ENCODE peak calls at places on chromosomes 3 and 15, in five cellular contexts. One of them, this sample, is unnamed.

GRCh38 chr3:124275421-124275820 is 283.5 kb upstream of the ROPN1 start:
- DNase-seq in pancreas: no peak
- DNase-seq in A549: no peak
- DNase-seq in astrocyte: no peak
- DNase-seq in neuronal stem cell: no peak
- DNase-seq in this sample: no peak

GRCh38 chr3:13579089-13579488 is 30.2 kb downstream of the FBLN2 start:
- DNase-seq in pancreas: no peak
- DNase-seq in A549: no peak
- DNase-seq in astrocyte: peak
- DNase-seq in neuronal stem cell: no peak
- DNase-seq in this sample: no peak

GRCh38 chr3:50122071-50122470 is 33.1 kb upstream of the SEMA3F start:
- DNase-seq in pancreas: no peak
- DNase-seq in A549: no peak
- DNase-seq in astrocyte: no peak
- DNase-seq in neuronal stem cell: no peak
- DNase-seq in this sample: no peak

GRCh38 chr15:40925863-40926658 is 3.1 kb upstream of the DLL4 start:
- DNase-seq in pancreas: no peak
- DNase-seq in A549: no peak
- DNase-seq in astrocyte: no peak
- DNase-seq in neuronal stem cell: no peak
- DNase-seq in this sample: no peak

GRCh38 chr3:144775581-144775980 is 804.0 kb downstream of the DIPK2A start:
- DNase-seq in pancreas: no peak
- DNase-seq in A549: no peak
- DNase-seq in astrocyte: no peak
- DNase-seq in neuronal stem cell: no peak
- DNase-seq in this sample: no peak

GRCh38 chr15:70220444-70220937 is 122.8 kb upstream of the TLE3 start:
- DNase-seq in pancreas: no peak
- DNase-seq in A549: no peak
- DNase-seq in astrocyte: no peak
- DNase-seq in neuronal stem cell: no peak
- DNase-seq in this sample: no peak

GRCh38 chr3:179526989-179527391 is 35.7 kb upstream of the ACTL6A start:
- DNase-seq in pancreas: no peak
- DNase-seq in A549: peak
- DNase-seq in astrocyte: peak
- DNase-seq in neuronal stem cell: peak
- DNase-seq in this sample: peak

GRCh38 chr15:95989392-95989791 is 341.1 kb upstream of the NR2F2 start:
- DNase-seq in pancreas: no peak
- DNase-seq in A549: no peak
- DNase-seq in astrocyte: no peak
- DNase-seq in neuronal stem cell: no peak
- DNase-seq in this sample: no peak

GRCh38 chr3:126487151-126487771 is 11.6 kb upstream of the ZXDC start:
- DNase-seq in pancreas: no peak
- DNase-seq in A549: no peak
- DNase-seq in astrocyte: no peak
- DNase-seq in neuronal stem cell: no peak
- DNase-seq in this sample: no peak

GRCh38 chr15:39896101-39896500 is 24.0 kb downstream of the GPR176 start:
- DNase-seq in pancreas: no peak
- DNase-seq in A549: no peak
- DNase-seq in astrocyte: no peak
- DNase-seq in neuronal stem cell: no peak
- DNase-seq in this sample: no peak

GRCh38 chr15:39898317-39898716 is 21.7 kb downstream of the GPR176 start:
- DNase-seq in pancreas: no peak
- DNase-seq in A549: no peak
- DNase-seq in astrocyte: no peak
- DNase-seq in neuronal stem cell: no peak
- DNase-seq in this sample: no peak

DNA sequence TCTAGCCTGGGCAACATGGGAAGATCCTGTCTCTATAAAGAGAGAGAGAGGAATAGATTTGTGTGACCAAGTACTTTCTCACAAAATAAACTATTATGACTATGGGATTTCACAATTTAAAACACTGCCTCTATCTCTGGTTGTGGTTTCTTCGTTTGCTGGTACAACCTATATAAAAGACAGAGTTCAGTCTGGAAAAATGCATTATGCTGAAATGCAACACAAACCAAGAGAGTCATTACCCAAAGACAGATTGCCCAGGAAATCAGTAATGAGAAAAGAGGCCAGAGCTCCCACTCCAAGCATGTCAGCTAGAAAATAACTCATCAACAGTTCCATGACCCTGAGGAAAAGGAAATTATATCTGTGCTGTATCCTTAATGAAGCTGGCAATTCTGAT is 23.2 kb downstream of the GPR176 start:
- DNase-seq in pancreas: no peak
- DNase-seq in A549: no peak
- DNase-seq in astrocyte: peak
- DNase-seq in neuronal stem cell: no peak
- DNase-seq in this sample: no peak
- H3K27ac ChIP-seq in pancreas: no peak
- H3K27ac ChIP-seq in A549: no peak
- H3K27ac ChIP-seq in astrocyte: no peak
- H3K27ac ChIP-seq in neuronal stem cell: no peak
- H3K27ac ChIP-seq in this sample: no peak

GRCh38 chr3:9793161-9793781 is 389 bp downstream of the ARPC4 start:
- DNase-seq in pancreas: no peak
- DNase-seq in A549: peak
- DNase-seq in astrocyte: no peak
- DNase-seq in neuronal stem cell: no peak
- DNase-seq in this sample: no peak

GRCh38 chr3:9795212-9795611 is 2.3 kb downstream of the ARPC4 start:
- DNase-seq in pancreas: no peak
- DNase-seq in A549: no peak
- DNase-seq in astrocyte: no peak
- DNase-seq in neuronal stem cell: no peak
- DNase-seq in this sample: no peak

GRCh38 chr3:9791790-9792404 is 376 bp downstream of the TADA3 start:
- DNase-seq in pancreas: no peak
- DNase-seq in A549: no peak
- DNase-seq in astrocyte: no peak
- DNase-seq in neuronal stem cell: no peak
- DNase-seq in this sample: no peak

GRCh38 chr3:9792405-9793160 is at the start of the genes ARPC4 and TADA3:
- DNase-seq in pancreas: peak
- DNase-seq in A549: peak
- DNase-seq in astrocyte: peak
- DNase-seq in neuronal stem cell: peak
- DNase-seq in this sample: peak

DNA sequence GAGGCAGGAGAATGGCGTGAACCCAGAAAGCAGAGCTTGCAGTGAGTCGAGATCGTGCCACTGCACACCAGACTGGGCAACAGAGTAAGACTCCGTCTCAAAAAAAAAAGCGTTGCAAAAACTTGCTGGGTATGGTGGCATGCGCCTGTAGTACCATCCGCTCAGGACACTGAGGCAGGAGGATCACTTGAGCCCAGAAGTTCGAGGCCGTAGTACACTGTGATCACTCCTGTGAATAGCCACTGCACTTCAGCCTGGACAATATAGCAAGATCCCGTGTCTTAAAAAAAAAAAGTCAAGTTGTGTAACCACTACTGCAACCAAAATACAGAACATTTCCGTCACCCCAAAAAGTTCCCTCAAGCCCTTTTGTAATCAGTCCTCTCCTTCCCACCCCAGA is 1.5 kb downstream of the ARPC4 start:
- DNase-seq in pancreas: no peak
- DNase-seq in A549: no peak
- DNase-seq in astrocyte: no peak
- DNase-seq in neuronal stem cell: no peak
- DNase-seq in this sample: no peak
- H3K4me3 ChIP-seq in pancreas: no peak
- H3K4me3 ChIP-seq in A549: peak
- H3K4me3 ChIP-seq in astrocyte: peak
- H3K4me3 ChIP-seq in neuronal stem cell: no peak
- H3K4me3 ChIP-seq in this sample: no peak

GRCh38 chr3:45549961-45550360 is 44.6 kb upstream of the LIMD1 start:
- DNase-seq in pancreas: peak
- DNase-seq in A549: no peak
- DNase-seq in astrocyte: no peak
- DNase-seq in neuronal stem cell: no peak
- DNase-seq in this sample: no peak

GRCh38 chr3:45546636-45547201 is 47.8 kb upstream of the LIMD1 start:
- DNase-seq in pancreas: peak
- DNase-seq in A549: peak
- DNase-seq in astrocyte: no peak
- DNase-seq in neuronal stem cell: peak
- DNase-seq in this sample: peak

GRCh38 chr3:45547202-45547701 is 47.3 kb upstream of the LIMD1 start:
- DNase-seq in pancreas: peak
- DNase-seq in A549: peak
- DNase-seq in astrocyte: no peak
- DNase-seq in neuronal stem cell: no peak
- DNase-seq in this sample: no peak

GRCh38 chr3:45547764-45548683 is 46.5 kb upstream of the LIMD1 start:
- DNase-seq in pancreas: peak
- DNase-seq in A549: no peak
- DNase-seq in astrocyte: peak
- DNase-seq in neuronal stem cell: no peak
- DNase-seq in this sample: no peak

GRCh38 chr3:45548724-45549123 is 45.8 kb upstream of the LIMD1 start:
- DNase-seq in pancreas: peak
- DNase-seq in A549: no peak
- DNase-seq in astrocyte: no peak
- DNase-seq in neuronal stem cell: no peak
- DNase-seq in this sample: no peak
- H3K27ac ChIP-seq in pancreas: no peak
- H3K27ac ChIP-seq in A549: no peak
- H3K27ac ChIP-seq in astrocyte: no peak
- H3K27ac ChIP-seq in neuronal stem cell: no peak
- H3K27ac ChIP-seq in this sample: no peak

GRCh38 chr3:58433400-58434169 is at the start of gene PDHB:
- DNase-seq in pancreas: peak
- DNase-seq in A549: peak
- DNase-seq in astrocyte: peak
- DNase-seq in neuronal stem cell: peak
- DNase-seq in this sample: peak
- H3K4me3 ChIP-seq in pancreas: peak
- H3K4me3 ChIP-seq in A549: peak
- H3K4me3 ChIP-seq in astrocyte: peak
- H3K4me3 ChIP-seq in neuronal stem cell: peak
- H3K4me3 ChIP-seq in this sample: peak

GRCh38 chr15:84911879-84912660 is 27.6 kb downstream of the SLC28A1 start:
- DNase-seq in pancreas: peak
- DNase-seq in A549: peak
- DNase-seq in astrocyte: peak
- DNase-seq in neuronal stem cell: no peak
- DNase-seq in this sample: no peak
- H3K27ac ChIP-seq in pancreas: peak
- H3K27ac ChIP-seq in A549: peak
- H3K27ac ChIP-seq in astrocyte: peak
- H3K27ac ChIP-seq in neuronal stem cell: no peak
- H3K27ac ChIP-seq in this sample: no peak

GRCh38 chr15:75143738-75144334 is 57.8 kb upstream of the C15orf39 start:
- DNase-seq in pancreas: no peak
- DNase-seq in A549: no peak
- DNase-seq in astrocyte: no peak
- DNase-seq in neuronal stem cell: no peak
- DNase-seq in this sample: no peak
- H3K4me3 ChIP-seq in pancreas: no peak
- H3K4me3 ChIP-seq in A549: no peak
- H3K4me3 ChIP-seq in astrocyte: no peak
- H3K4me3 ChIP-seq in neuronal stem cell: no peak
- H3K4me3 ChIP-seq in this sample: no peak

GRCh38 chr15:63971904-63972303 is 74.4 kb downstream of the DAPK2 start:
- DNase-seq in pancreas: no peak
- DNase-seq in A549: no peak
- DNase-seq in astrocyte: no peak
- DNase-seq in neuronal stem cell: no peak
- DNase-seq in this sample: no peak
- H3K27ac ChIP-seq in pancreas: no peak
- H3K27ac ChIP-seq in A549: no peak
- H3K27ac ChIP-seq in astrocyte: no peak
- H3K27ac ChIP-seq in neuronal stem cell: no peak
- H3K27ac ChIP-seq in this sample: no peak

GRCh38 chr3:128847631-128848370 is 31.6 kb upstream of the ACAD9 start:
- DNase-seq in pancreas: no peak
- DNase-seq in A549: no peak
- DNase-seq in astrocyte: no peak
- DNase-seq in neuronal stem cell: no peak
- DNase-seq in this sample: no peak

GRCh38 chr3:128846501-128846900 is 32.9 kb upstream of the ACAD9 start:
- DNase-seq in pancreas: no peak
- DNase-seq in A549: no peak
- DNase-seq in astrocyte: no peak
- DNase-seq in neuronal stem cell: no peak
- DNase-seq in this sample: no peak

GRCh38 chr3:128845119-128845518 is 34.3 kb upstream of the ACAD9 start:
- DNase-seq in pancreas: no peak
- DNase-seq in A549: no peak
- DNase-seq in astrocyte: no peak
- DNase-seq in neuronal stem cell: no peak
- DNase-seq in this sample: no peak

GRCh38 chr3:128844502-128844901 is 34.9 kb upstream of the ACAD9 start:
- DNase-seq in pancreas: no peak
- DNase-seq in A549: no peak
- DNase-seq in astrocyte: no peak
- DNase-seq in neuronal stem cell: no peak
- DNase-seq in this sample: no peak

GRCh38 chr3:128845695-128846491 is 33.5 kb upstream of the ACAD9 start:
- DNase-seq in pancreas: peak
- DNase-seq in A549: peak
- DNase-seq in astrocyte: peak
- DNase-seq in neuronal stem cell: peak
- DNase-seq in this sample: peak
- H3K4me3 ChIP-seq in pancreas: peak
- H3K4me3 ChIP-seq in A549: peak
- H3K4me3 ChIP-seq in astrocyte: peak
- H3K4me3 ChIP-seq in neuronal stem cell: no peak
- H3K4me3 ChIP-seq in this sample: no peak